ENCODE peak calls at places on chromosome 19, in ten cellular contexts. K is breast epithelium; Z is stimulated activated CD8-positive, alpha-beta memory T cell treated with anti-CD3 and anti-CD28 coated beads, Interleukin-4, amount 100 ng/mL, for 4 hours; T is pancreas; F is NCI-H1417; M is stimulated activated CD4-positive, alpha-beta T cell treated with anti-CD3 and anti-CD28 coated beads, Interleukin-12 subunit alpha, Interleukin-12 subunit beta, amount 100 ng/mL, for 24 hours; I is NCI-H774; Q is memory B cell; S is AG08395; B is foreskin fibroblast. D is an unnamed sample.

GRCh38 chr19:10091892-10092641 is 6.0 kb downstream of the SHFL start:
- DNase-seq in S (no peak), M (no peak), Z (no peak), B (no peak), F (no peak), T (no peak), I (no peak), Q (peak), K (no peak), D (no peak)

GRCh38 chr19:19276386-19276785 is 3.3 kb upstream of the TM6SF2 start:
- DNase-seq in Q (no peak), K (no peak), F (no peak), I (no peak), B (peak), T (no peak), M (no peak), S (peak), Z (no peak), D (no peak)

GRCh38 chr19:47157455-47158321 is 27.1 kb downstream of the SAE1 start:
- DNase-seq in B (peak), S (peak), T (no peak), I (no peak), F (peak), Q (no peak), M (no peak), Z (no peak), K (no peak), D (no peak)

GRCh38 chr19:15631817-15632216 is 8.9 kb upstream of the CYP4F3 start:
- DNase-seq in M (no peak), F (no peak), T (no peak), I (no peak), S (no peak), B (no peak), K (no peak), Q (no peak), Z (no peak), D (no peak)

GRCh38 chr19:17235618-17236413 is 9.8 kb downstream of the OCEL1 start:
- DNase-seq in Q (peak), B (peak), S (peak), K (peak), Z (no peak), I (peak), T (peak), M (peak), F (peak), D (peak)

GRCh38 chr19:18967358-18968146 is 26.5 kb upstream of the HOMER3 start:
- DNase-seq in S (peak), T (no peak), Z (no peak), Q (no peak), K (peak), F (peak), B (peak), I (no peak), M (no peak), D (no peak)

GRCh38 chr19:19538077-19538764 is at the start of gene CILP2:
- DNase-seq in Q (peak), K (no peak), Z (no peak), T (peak), F (no peak), I (peak), S (peak), M (no peak), B (peak), D (no peak)

GRCh38 chr19:28960986-28961705 is 251.8 kb downstream of the UQCRFS1 start:
- DNase-seq in M (no peak), Q (no peak), B (peak), Z (no peak), I (no peak), T (no peak), F (no peak), S (peak), K (no peak), D (no peak)

GRCh38 chr19:34963531-34964406 is at the start of gene ZNF792:
- DNase-seq in F (no peak), Z (no peak), T (peak), Q (no peak), S (peak), K (peak), M (no peak), I (peak), B (peak), D (peak)

GRCh38 chr19:29947871-29948270 is 5.8 kb downstream of the URI1 start:
- DNase-seq in M (no peak), Z (no peak), S (no peak), K (no peak), B (no peak), I (no peak), Q (no peak), T (no peak), F (no peak), D (no peak)

GRCh38 chr19:36379510-36379819 is 464 bp upstream of the ZFP14 start:
- DNase-seq in I (no peak), F (no peak), Z (no peak), B (no peak), K (no peak), M (no peak), Q (no peak), T (no peak), S (no peak), D (no peak)

GRCh38 chr19:56119585-56119978 is 1.5 kb downstream of the ZNF787 start:
- DNase-seq in F (no peak), S (peak), I (no peak), Q (no peak), B (peak), M (no peak), T (no peak), Z (no peak), K (no peak), D (no peak)

GRCh38 chr19:16883518-16883917 is 5.3 kb upstream of the F2RL3 start:
- DNase-seq in S (no peak), F (no peak), M (no peak), T (no peak), I (no peak), Z (no peak), Q (no peak), K (no peak), B (no peak), D (no peak)

GRCh38 chr19:53432088-53432661 is 391 bp downstream of the ZNF761 start:
- DNase-seq in F (no peak), Q (peak), K (no peak), B (peak), M (peak), I (no peak), Z (no peak), T (peak), S (peak), D (peak)

GRCh38 chr19:10543420-10544241 is at the start of gene ATG4D:
- DNase-seq in Q (peak), S (peak), F (peak), M (peak), T (peak), Z (peak), B (peak), K (peak), I (peak), D (peak)

GRCh38 chr19:35086455-35086854 is 29.2 kb upstream of the FXYD3 start:
- DNase-seq in T (no peak), Q (no peak), S (no peak), F (no peak), Z (no peak), B (no peak), I (no peak), K (no peak), M (no peak), D (no peak)

GRCh38 chr19:37999309-38000213 is 92.6 kb downstream of the SIPA1L3 start:
- DNase-seq in K (no peak), B (peak), Q (no peak), S (peak), F (no peak), T (no peak), M (no peak), Z (no peak), I (no peak), D (peak)

D was measured in stimulated activated naive B cell treated with anti-CD40 and anti-IgM and Interleukin-4, amounts not matched to agents 10 μg/mL and 1 μg/mL and 100 μg/mL, for 72 hours.